ENCODE peak calls at places on chromosomes 13 and 19, in six cellular contexts. One of them, this sample, is unnamed.

GRCh38 chr19:6736917-6737283 is 480 bp downstream of the GPR108 start:
- DNase-seq in lower leg skin: no peak
- DNase-seq in breast epithelium: no peak
- DNase-seq in epithelial cell of esophagus: no peak
- DNase-seq in Caco-2: no peak
- DNase-seq in nephron progenitor cell: no peak
- DNase-seq in this sample: no peak

GRCh38 chr19:11624064-11624463 is 26.8 kb downstream of the ZNF627 start:
- DNase-seq in lower leg skin: no peak
- DNase-seq in breast epithelium: no peak
- DNase-seq in epithelial cell of esophagus: peak; percentile 29
- DNase-seq in Caco-2: no peak
- DNase-seq in nephron progenitor cell: no peak
- DNase-seq in this sample: peak; percentile 18

GRCh38 chr19:5623397-5624153 is 692 bp downstream of the SAFB start:
- DNase-seq in lower leg skin: no peak
- DNase-seq in breast epithelium: no peak
- DNase-seq in epithelial cell of esophagus: no peak
- DNase-seq in Caco-2: no peak
- DNase-seq in nephron progenitor cell: no peak
- DNase-seq in this sample: no peak

GRCh38 chr19:51131780-51132680 is 7.3 kb downstream of the SIGLEC9 start:
- DNase-seq in lower leg skin: no peak
- DNase-seq in breast epithelium: no peak
- DNase-seq in epithelial cell of esophagus: no peak
- DNase-seq in Caco-2: peak; percentile 72
- DNase-seq in nephron progenitor cell: no peak
- DNase-seq in this sample: no peak

GRCh38 chr13:80338781-80339577 is 1.9 kb downstream of the SPRY2 start:
- DNase-seq in lower leg skin: peak; percentile 66
- DNase-seq in breast epithelium: peak; percentile 63
- DNase-seq in epithelial cell of esophagus: peak; percentile 66
- DNase-seq in Caco-2: peak; percentile 72
- DNase-seq in nephron progenitor cell: peak; percentile 79
- DNase-seq in this sample: peak; percentile 62

GRCh38 chr13:50129923-50130685 is 114.9 kb downstream of the KCNRG start:
- DNase-seq in lower leg skin: no peak
- DNase-seq in breast epithelium: no peak
- DNase-seq in epithelial cell of esophagus: peak; percentile 29
- DNase-seq in Caco-2: peak; percentile 43
- DNase-seq in nephron progenitor cell: peak; percentile 58
- DNase-seq in this sample: peak; percentile 43

GRCh38 chr19:13400296-13400695 is 106.0 kb downstream of the CACNA1A start:
- DNase-seq in lower leg skin: no peak
- DNase-seq in breast epithelium: no peak
- DNase-seq in epithelial cell of esophagus: no peak
- DNase-seq in Caco-2: no peak
- DNase-seq in nephron progenitor cell: no peak
- DNase-seq in this sample: no peak

GRCh38 chr19:53010494-53010893 is 3.2 kb upstream of the ERVV-1 start:
- DNase-seq in lower leg skin: no peak
- DNase-seq in breast epithelium: no peak
- DNase-seq in epithelial cell of esophagus: no peak
- DNase-seq in Caco-2: no peak
- DNase-seq in nephron progenitor cell: no peak
- DNase-seq in this sample: no peak

GRCh38 chr13:98842858-98843481 is 90.5 kb upstream of the SLC15A1 start:
- DNase-seq in lower leg skin: peak; percentile 52
- DNase-seq in breast epithelium: no peak
- DNase-seq in epithelial cell of esophagus: peak; percentile 81
- DNase-seq in Caco-2: peak; percentile 81
- DNase-seq in nephron progenitor cell: peak; percentile 87
- DNase-seq in this sample: peak; percentile 67

DNA sequence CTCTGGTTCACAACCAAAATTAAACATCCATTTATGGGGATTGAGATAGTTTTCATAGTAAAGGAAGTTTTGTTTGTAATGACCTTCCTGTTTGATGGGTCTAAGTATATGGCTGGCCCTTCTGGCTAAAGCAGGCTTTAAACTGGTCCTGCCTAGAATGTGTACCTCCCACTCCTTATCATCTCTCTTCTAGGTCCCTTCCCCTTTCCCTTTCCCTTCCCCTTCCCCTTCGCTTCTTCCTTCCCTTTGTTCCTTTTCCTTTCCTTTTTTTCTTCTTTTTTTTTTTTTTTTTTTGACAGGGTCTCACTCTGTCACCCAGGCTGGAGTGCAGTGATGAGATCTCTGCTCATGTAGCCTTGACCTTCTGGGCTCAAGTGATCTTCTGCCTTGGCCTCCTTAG is 35.5 kb downstream of the BBC3 start:
- DNase-seq in lower leg skin: no peak
- DNase-seq in breast epithelium: no peak
- DNase-seq in epithelial cell of esophagus: no peak
- DNase-seq in Caco-2: no peak
- DNase-seq in nephron progenitor cell: no peak
- DNase-seq in this sample: no peak
- TF ChIP-seq CTCF in lower leg skin: no peak
- TF ChIP-seq CTCF in breast epithelium: no peak
- TF ChIP-seq CTCF in epithelial cell of esophagus: no peak
- TF ChIP-seq CTCF in Caco-2: no peak
- TF ChIP-seq CTCF in nephron progenitor cell: no peak
- TF ChIP-seq CTCF in this sample: no peak

DNA sequence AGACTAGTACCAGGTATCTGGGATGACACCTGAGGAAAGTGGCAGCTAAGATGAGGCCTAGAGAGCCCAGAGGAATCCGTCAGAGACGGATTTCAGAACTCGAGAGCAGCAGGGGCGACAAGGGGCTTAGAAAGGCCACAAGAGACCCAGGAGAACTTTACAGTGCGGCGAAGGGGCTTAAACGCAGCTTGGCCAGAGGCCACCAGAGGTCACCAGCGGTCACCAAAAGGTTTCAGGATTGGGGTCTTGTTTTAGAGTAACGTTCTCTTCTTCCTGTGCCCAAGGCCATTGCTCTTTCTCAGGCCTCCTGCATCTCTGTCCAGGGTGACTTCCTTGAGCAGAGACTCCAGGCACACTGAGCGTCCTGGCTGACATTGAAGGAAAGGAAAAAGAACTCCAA is 2.2 kb downstream of the ZSCAN22 start:
- DNase-seq in lower leg skin: no peak
- DNase-seq in breast epithelium: no peak
- DNase-seq in epithelial cell of esophagus: no peak
- DNase-seq in Caco-2: peak; percentile 52
- DNase-seq in nephron progenitor cell: peak; percentile 70
- DNase-seq in this sample: no peak
- TF ChIP-seq CTCF in lower leg skin: no peak
- TF ChIP-seq CTCF in breast epithelium: no peak
- TF ChIP-seq CTCF in epithelial cell of esophagus: no peak
- TF ChIP-seq CTCF in Caco-2: peak; percentile 65
- TF ChIP-seq CTCF in nephron progenitor cell: peak; percentile 52
- TF ChIP-seq CTCF in this sample: peak; percentile 22

GRCh38 chr13:26307701-26308100 is 53.8 kb downstream of the CDK8 start:
- DNase-seq in lower leg skin: no peak
- DNase-seq in breast epithelium: no peak
- DNase-seq in epithelial cell of esophagus: peak; percentile 54
- DNase-seq in Caco-2: no peak
- DNase-seq in nephron progenitor cell: no peak
- DNase-seq in this sample: no peak
- TF ChIP-seq CTCF in lower leg skin: no peak
- TF ChIP-seq CTCF in breast epithelium: no peak
- TF ChIP-seq CTCF in epithelial cell of esophagus: no peak
- TF ChIP-seq CTCF in Caco-2: no peak
- TF ChIP-seq CTCF in nephron progenitor cell: no peak
- TF ChIP-seq CTCF in this sample: no peak

GRCh38 chr19:35657904-35658700 is 8.2 kb upstream of the UPK1A start:
- DNase-seq in lower leg skin: no peak
- DNase-seq in breast epithelium: no peak
- DNase-seq in epithelial cell of esophagus: peak; percentile 14
- DNase-seq in Caco-2: no peak
- DNase-seq in nephron progenitor cell: no peak
- DNase-seq in this sample: no peak
- TF ChIP-seq CTCF in lower leg skin: no peak
- TF ChIP-seq CTCF in breast epithelium: no peak
- TF ChIP-seq CTCF in epithelial cell of esophagus: peak; percentile 18
- TF ChIP-seq CTCF in Caco-2: peak; percentile 21
- TF ChIP-seq CTCF in nephron progenitor cell: no peak
- TF ChIP-seq CTCF in this sample: no peak

GRCh38 chr13:66689628-66690027 is 540.5 kb downstream of the PCDH9 start:
- DNase-seq in lower leg skin: no peak
- DNase-seq in breast epithelium: no peak
- DNase-seq in epithelial cell of esophagus: peak; percentile 47
- DNase-seq in Caco-2: no peak
- DNase-seq in nephron progenitor cell: no peak
- DNase-seq in this sample: peak; percentile 19
- TF ChIP-seq CTCF in lower leg skin: no peak
- TF ChIP-seq CTCF in breast epithelium: no peak
- TF ChIP-seq CTCF in epithelial cell of esophagus: peak; percentile 58
- TF ChIP-seq CTCF in Caco-2: no peak
- TF ChIP-seq CTCF in nephron progenitor cell: no peak
- TF ChIP-seq CTCF in this sample: peak; percentile 16